ENCODE peak calls at places on chromosomes 5 and 9, in eight cellular contexts. I is cardiac fibroblast, P is breast epithelium, J is PC-9, X is astrocyte, W is HL-60, D is AG04450, C is cardiac muscle cell. A is an unnamed sample.

GRCh38 chr9:132020845-132021510 is 58.7 kb downstream of the MED27 start:
- DNase-seq in I (peak), W (no peak), J (no peak), C (no peak), D (no peak), P (no peak), X (no peak), A (no peak)

GRCh38 chr9:27528886-27529315 is 713 bp downstream of the MOB3B start:
- DNase-seq in W (no peak), X (peak), D (no peak), I (peak), P (peak), C (peak), J (no peak), A (peak)

GRCh38 chr5:141513627-141514329 is 24.9 kb downstream of the PCDHGC5 start:
- DNase-seq in X (peak), J (no peak), W (no peak), I (peak), D (no peak), C (peak), P (peak), A (peak)

GRCh38 chr5:149133795-149134777 is 7.2 kb upstream of the ABLIM3 start:
- DNase-seq in W (no peak), I (peak), C (no peak), J (peak), X (peak), D (no peak), P (peak), A (no peak)

GRCh38 chr5:83564069-83564749 is 92.7 kb downstream of the VCAN start:
- DNase-seq in X (no peak), C (peak), J (peak), W (no peak), D (no peak), I (peak), P (no peak), A (peak)

GRCh38 chr5:53418844-53419243 is 61.6 kb upstream of the FST start:
- DNase-seq in X (peak), D (peak), P (no peak), W (no peak), I (peak), C (no peak), J (peak), A (no peak)

GRCh38 chr9:3931996-3932906 is 367.6 kb downstream of the GLIS3 start:
- DNase-seq in C (no peak), D (no peak), W (no peak), I (peak), X (peak), P (no peak), J (no peak), A (no peak)

GRCh38 chr9:29816954-29817703 is 2243.8 kb upstream of the C9orf72 start:
- DNase-seq in D (no peak), W (no peak), P (no peak), I (no peak), X (no peak), C (no peak), J (no peak), A (no peak)

GRCh38 chr5:91032125-91032524 is 351.0 kb downstream of the ARRDC3 start:
- DNase-seq in D (no peak), P (no peak), W (no peak), X (no peak), J (no peak), I (no peak), C (no peak), A (no peak)

GRCh38 chr5:31887556-31887955 is 248.6 kb downstream of the PDZD2 start:
- DNase-seq in P (no peak), J (no peak), D (no peak), I (no peak), W (no peak), X (no peak), C (no peak), A (no peak)

GRCh38 chr5:9820696-9821449 is 190.7 kb upstream of the TAS2R1 start:
- DNase-seq in W (no peak), J (no peak), P (no peak), D (no peak), X (no peak), I (no peak), C (no peak), A (no peak)

GRCh38 chr9:29556317-29556716 is 1983.0 kb upstream of the C9orf72 start:
- DNase-seq in P (no peak), I (peak), X (peak), W (no peak), D (no peak), J (no peak), C (no peak), A (no peak)

GRCh38 chr9:78091736-78092135 is 60.1 kb upstream of the GNAQ start:
- DNase-seq in X (no peak), W (no peak), J (no peak), D (no peak), C (no peak), I (peak), P (no peak), A (no peak)

GRCh38 chr5:151157426-151158286 is at the start of gene ANXA6:
- DNase-seq in J (peak), D (peak), X (peak), C (peak), W (peak), P (peak), I (peak), A (peak)

GRCh38 chr5:10452768-10453331 is 11.2 kb downstream of the ROPN1L start:
- DNase-seq in X (peak), C (peak), D (peak), P (no peak), J (peak), W (peak), I (peak), A (peak)

GRCh38 chr9:132201780-132202703 is 40.2 kb downstream of the NTNG2 start:
- DNase-seq in J (no peak), C (no peak), W (no peak), X (no peak), D (no peak), I (no peak), P (no peak), A (no peak)

GRCh38 chr9:89153618-89154017 is 25.0 kb downstream of the SHC3 start:
- DNase-seq in J (peak), X (peak), W (no peak), C (no peak), P (no peak), I (peak), D (no peak), A (no peak)

GRCh38 chr5:175698401-175699115 is 40.7 kb downstream of the HRH2 start:
- DNase-seq in D (no peak), P (no peak), I (no peak), J (no peak), C (no peak), W (no peak), X (no peak), A (no peak)

GRCh38 chr5:77709993-77710392 is 66.1 kb downstream of the TBCA start:
- DNase-seq in W (no peak), P (no peak), C (no peak), I (no peak), J (no peak), D (no peak), X (no peak), A (no peak)

GRCh38 chr9:2603621-2604020 is 18.0 kb upstream of the VLDLR start:
- DNase-seq in P (no peak), C (no peak), J (no peak), W (no peak), D (no peak), I (no peak), X (no peak), A (no peak)

GRCh38 chr5:144209421-144209820 is 38.7 kb downstream of the KCTD16 start:
- DNase-seq in J (no peak), W (no peak), D (no peak), I (no peak), P (no peak), X (no peak), C (no peak), A (no peak)

GRCh38 chr5:90792725-90793124 is 234.1 kb downstream of the ADGRV1 start:
- DNase-seq in C (no peak), W (no peak), D (no peak), P (no peak), J (no peak), X (peak), I (peak), A (no peak)

GRCh38 chr5:143140492-143141231 is 262.8 kb downstream of the NR3C1 start:
- DNase-seq in I (no peak), D (no peak), W (no peak), C (no peak), J (no peak), X (no peak), P (no peak), A (no peak)

GRCh38 chr5:143139585-143139984 is 263.9 kb downstream of the NR3C1 start:
- DNase-seq in P (no peak), D (no peak), W (no peak), I (no peak), J (no peak), X (no peak), C (no peak), A (no peak)

GRCh38 chr5:143143973-143144372 is 259.5 kb downstream of the NR3C1 start:
- DNase-seq in C (no peak), W (no peak), I (peak), X (peak), J (no peak), D (no peak), P (no peak), A (no peak)

GRCh38 chr5:143142596-143143435 is 260.7 kb downstream of the NR3C1 start:
- DNase-seq in X (peak), W (no peak), P (peak), D (no peak), J (peak), I (peak), C (no peak), A (no peak)

DNA sequence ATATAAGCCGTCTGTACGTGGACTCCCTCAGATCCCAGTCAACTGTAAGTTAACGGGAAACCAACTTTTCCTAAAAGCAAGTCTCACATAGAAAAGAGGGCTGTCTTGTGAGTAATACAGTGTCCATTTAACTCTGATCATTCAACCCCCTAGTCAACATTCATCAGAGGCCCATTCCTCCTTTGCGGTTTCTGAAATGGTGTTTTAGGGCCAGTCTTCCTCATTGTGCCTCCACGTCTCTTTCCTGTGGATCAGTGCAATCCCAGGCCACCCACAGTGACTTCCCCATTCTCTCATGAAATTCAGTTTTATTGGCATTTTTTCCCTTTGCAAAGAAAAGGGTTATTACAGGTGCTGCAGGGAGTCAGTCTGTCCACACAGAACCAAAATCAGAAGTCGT is 261.8 kb downstream of the NR3C1 start:
- DNase-seq in I (no peak), P (no peak), D (no peak), C (no peak), W (peak), J (no peak), X (peak), A (no peak)
- TF ChIP-seq CTCF in I (no peak), P (no peak), D (no peak), C (no peak), W (no peak), J (no peak), X (no peak), A (no peak)

GRCh38 chr5:159669559-159669958 is 246.7 kb upstream of the ADRA1B start:
- DNase-seq in W (no peak), P (no peak), X (no peak), C (no peak), J (no peak), I (peak), D (no peak), A (no peak)

GRCh38 chr5:159668556-159668955 is 247.7 kb upstream of the ADRA1B start:
- DNase-seq in C (no peak), I (no peak), J (no peak), D (no peak), P (no peak), X (no peak), W (no peak), A (no peak)

GRCh38 chr5:159667286-159667685 is 249.0 kb upstream of the ADRA1B start:
- DNase-seq in J (no peak), P (no peak), I (no peak), D (no peak), X (no peak), C (no peak), W (no peak), A (no peak)

GRCh38 chr5:159660401-159660800 is 255.9 kb upstream of the ADRA1B start:
- DNase-seq in I (peak), W (no peak), D (no peak), P (no peak), J (peak), X (no peak), C (no peak), A (no peak)

GRCh38 chr5:159663986-159664385 is 252.3 kb upstream of the ADRA1B start:
- DNase-seq in W (no peak), P (no peak), J (no peak), C (no peak), D (no peak), I (peak), X (no peak), A (no peak)
- TF ChIP-seq CTCF in W (no peak), P (no peak), J (no peak), C (no peak), D (no peak), I (no peak), X (no peak), A (no peak)

GRCh38 chr5:128083033-128083810 is at the start of gene SLC12A2:
- DNase-seq in I (peak), X (peak), D (peak), P (peak), J (peak), W (peak), C (peak), A (peak)

GRCh38 chr5:128084228-128085167 is 932 bp downstream of the SLC12A2 start:
- DNase-seq in W (no peak), X (peak), J (no peak), I (peak), D (no peak), C (peak), P (peak), A (peak)

GRCh38 chr5:128085413-128085812 is 1.8 kb downstream of the SLC12A2 start:
- DNase-seq in W (no peak), I (no peak), P (no peak), C (no peak), J (no peak), D (no peak), X (no peak), A (no peak)

GRCh38 chr5:128082551-128083032 is 974 bp upstream of the SLC12A2 start:
- DNase-seq in P (no peak), W (no peak), D (no peak), X (no peak), J (no peak), I (no peak), C (no peak), A (no peak)

GRCh38 chr5:128083811-128084227 is 253 bp downstream of the SLC12A2 start:
- DNase-seq in C (no peak), I (no peak), X (no peak), P (no peak), D (no peak), W (no peak), J (no peak), A (peak)
- TF ChIP-seq CTCF in C (peak), I (no peak), X (no peak), P (no peak), D (peak), W (no peak), J (no peak), A (peak)

GRCh38 chr5:157828949-157829639 is 29.9 kb downstream of the CLINT1 start:
- DNase-seq in W (no peak), C (no peak), J (no peak), I (peak), D (no peak), P (no peak), X (no peak), A (peak)
- TF ChIP-seq CTCF in W (peak), C (peak), J (peak), I (peak), D (peak), P (no peak), X (peak), A (peak)

GRCh38 chr5:73303139-73304079 is 130.4 kb downstream of the TMEM174 start:
- DNase-seq in I (no peak), W (no peak), D (no peak), X (no peak), P (no peak), J (no peak), C (peak), A (peak)
- TF ChIP-seq CTCF in I (no peak), W (no peak), D (no peak), X (peak), P (no peak), J (peak), C (peak), A (peak)

A was measured in GM23338.